ENCODE peak calls at places on chromosomes 4 and X, in four cellular contexts. Q is right lobe of liver, V is sigmoid colon, K is A549. N is an unnamed sample.

GRCh38 chr4:16759781-16760459 is 138.5 kb downstream of the LDB2 start:
- DNase-seq in Q (no peak), K (no peak), V (no peak), N (no peak)

GRCh38 chr4:77818077-77818666 is 996 bp downstream of the CNOT6L start:
- DNase-seq in V (peak; percentile 88), K (peak; percentile 83), Q (peak; percentile 79), N (no peak)

GRCh38 chrX:17441965-17442364 is 67.0 kb downstream of the NHS start:
- DNase-seq in V (no peak), K (no peak), Q (no peak), N (no peak)

GRCh38 chrX:73916931-73917657 is 354.1 kb downstream of the CHIC1 start:
- DNase-seq in Q (no peak), K (peak; percentile 77), V (no peak), N (no peak)

GRCh38 chrX:132216806-132217202 is 2.4 kb downstream of the RAP2C start:
- DNase-seq in V (no peak), Q (no peak), K (peak; percentile 6), N (no peak)

GRCh38 chr4:100982345-100982744 is 365.0 kb downstream of the PPP3CA start:
- DNase-seq in V (no peak), Q (no peak), K (no peak), N (no peak)

GRCh38 chr4:174549696-174550095 is 27.4 kb upstream of the HPGD start:
- DNase-seq in V (no peak), K (no peak), Q (no peak), N (no peak)

GRCh38 chrX:9466115-9466495 is 1.2 kb downstream of the TBL1X start:
- DNase-seq in K (peak; percentile 32), Q (peak; percentile 78), V (peak; percentile 88), N (no peak)

GRCh38 chr4:17958185-17958584 is 63.4 kb downstream of the LCORL start:
- DNase-seq in K (no peak), Q (no peak), V (no peak), N (no peak)

DNA sequence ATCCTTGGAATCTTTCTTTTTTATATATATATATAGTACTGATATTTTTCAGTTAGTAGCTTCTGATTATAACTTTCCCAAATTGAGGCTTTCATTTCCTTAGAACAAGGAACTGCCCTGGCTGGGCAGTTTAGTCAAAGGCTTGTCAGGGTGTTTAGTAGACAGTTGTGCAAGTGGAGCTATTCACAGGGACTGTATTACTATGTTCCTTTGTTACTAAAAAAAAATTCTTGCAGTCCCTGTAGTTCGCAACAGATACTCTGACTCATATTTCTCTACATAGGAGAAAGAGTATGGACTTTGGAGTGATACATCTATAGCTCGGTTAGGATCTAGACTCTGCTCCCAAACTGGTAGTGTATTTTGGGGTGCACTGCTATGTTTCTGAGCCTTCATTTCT is 20.8 kb downstream of the USO1 start:
- DNase-seq in V (no peak), Q (no peak), K (peak; percentile 18), N (no peak)
- TF ChIP-seq POLR2A in V (no peak), Q (no peak), K (no peak), N (no peak)

GRCh38 chrX:124440674-124441073 is 94.3 kb downstream of the SH2D1A start:
- DNase-seq in Q (no peak), K (no peak), V (no peak), N (no peak)
- TF ChIP-seq POLR2A in Q (no peak), K (no peak), V (no peak), N (no peak)

GRCh38 chr4:176569301-176569700 is 223.4 kb downstream of the VEGFC start:
- DNase-seq in Q (no peak), V (no peak), K (peak; percentile 47), N (no peak)

GRCh38 chr4:176565044-176565443 is 227.7 kb downstream of the VEGFC start:
- DNase-seq in Q (no peak), K (peak; percentile 14), V (no peak), N (no peak)

GRCh38 chr4:176561368-176561767 is 231.4 kb downstream of the VEGFC start:
- DNase-seq in V (no peak), Q (no peak), K (no peak), N (no peak)

GRCh38 chr4:176563591-176563990 is 229.1 kb downstream of the VEGFC start:
- DNase-seq in Q (no peak), K (peak; percentile 80), V (no peak), N (no peak)

DNA sequence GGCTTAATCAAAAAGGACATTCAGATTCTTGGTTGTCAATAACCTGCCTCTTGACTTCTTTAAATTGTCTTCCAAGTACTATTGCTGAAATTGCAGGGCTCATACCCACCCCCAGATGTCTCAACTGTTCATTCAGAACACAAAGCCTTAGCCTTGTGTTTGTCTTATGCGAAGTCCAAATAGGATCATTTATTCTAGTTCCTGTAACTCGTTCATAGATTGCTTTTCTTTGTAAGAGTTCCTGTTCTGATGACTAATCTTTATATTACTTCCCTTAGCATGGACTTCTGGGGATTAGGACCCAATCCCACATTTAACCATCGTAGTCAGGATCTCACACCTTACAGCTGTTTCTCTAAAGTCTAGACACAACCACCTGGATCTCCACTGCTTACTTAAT is 226.0 kb downstream of the VEGFC start:
- DNase-seq in Q (no peak), K (peak; percentile 25), V (no peak), N (no peak)
- TF ChIP-seq POLR2A in Q (no peak), K (no peak), V (no peak), N (no peak)

GRCh38 chrX:79366888-79367749 is at the start of gene ITM2A:
- DNase-seq in K (no peak), Q (peak; percentile 51), V (peak; percentile 61), N (peak; percentile 84)
- TF ChIP-seq POLR2A in K (no peak), Q (no peak), V (no peak), N (no peak)

DNA sequence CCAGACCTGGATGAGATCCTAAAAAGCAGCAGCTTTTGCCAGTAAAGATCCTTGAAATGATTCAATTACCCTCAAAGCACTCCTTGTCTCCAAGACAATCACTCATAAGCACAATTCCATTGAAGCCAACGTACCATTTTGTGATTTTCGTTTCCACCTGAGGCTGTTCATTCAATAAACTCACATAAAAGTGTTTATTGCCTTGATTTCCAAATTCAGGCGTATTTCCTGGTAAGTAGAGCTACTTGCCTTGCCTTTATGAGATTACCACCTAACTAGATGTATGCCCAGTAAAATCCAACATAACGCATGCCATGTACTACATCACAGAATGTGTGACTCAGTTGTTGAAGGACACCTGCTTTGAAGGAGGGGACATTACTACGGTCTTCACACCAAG is 5.3 kb downstream of the F11 start:
- DNase-seq in V (no peak), K (no peak), Q (no peak), N (no peak)
- TF ChIP-seq POLR2A in V (no peak), K (no peak), Q (no peak), N (no peak)

GRCh38 chrX:48801281-48802088 is at the start of gene HDAC6:
- DNase-seq in V (peak; percentile 99), K (peak; percentile 99), Q (peak; percentile 98), N (peak; percentile 98)
- TF ChIP-seq POLR2A in V (peak; percentile 30), K (peak; percentile 39), Q (no peak), N (no peak)

GRCh38 chr4:26589699-26590098 is 5.8 kb downstream of the TBC1D19 start:
- DNase-seq in Q (no peak), V (no peak), K (no peak), N (no peak)

GRCh38 chr4:26579169-26579568 is 4.7 kb upstream of the TBC1D19 start:
- DNase-seq in V (no peak), K (no peak), Q (no peak), N (no peak)

GRCh38 chr4:26584725-26585124 is 841 bp downstream of the TBC1D19 start:
- DNase-seq in Q (no peak), V (no peak), K (no peak), N (no peak)

GRCh38 chr4:26583538-26583864 is 383 bp upstream of the TBC1D19 start:
- DNase-seq in Q (no peak), K (no peak), V (no peak), N (no peak)

DNA sequence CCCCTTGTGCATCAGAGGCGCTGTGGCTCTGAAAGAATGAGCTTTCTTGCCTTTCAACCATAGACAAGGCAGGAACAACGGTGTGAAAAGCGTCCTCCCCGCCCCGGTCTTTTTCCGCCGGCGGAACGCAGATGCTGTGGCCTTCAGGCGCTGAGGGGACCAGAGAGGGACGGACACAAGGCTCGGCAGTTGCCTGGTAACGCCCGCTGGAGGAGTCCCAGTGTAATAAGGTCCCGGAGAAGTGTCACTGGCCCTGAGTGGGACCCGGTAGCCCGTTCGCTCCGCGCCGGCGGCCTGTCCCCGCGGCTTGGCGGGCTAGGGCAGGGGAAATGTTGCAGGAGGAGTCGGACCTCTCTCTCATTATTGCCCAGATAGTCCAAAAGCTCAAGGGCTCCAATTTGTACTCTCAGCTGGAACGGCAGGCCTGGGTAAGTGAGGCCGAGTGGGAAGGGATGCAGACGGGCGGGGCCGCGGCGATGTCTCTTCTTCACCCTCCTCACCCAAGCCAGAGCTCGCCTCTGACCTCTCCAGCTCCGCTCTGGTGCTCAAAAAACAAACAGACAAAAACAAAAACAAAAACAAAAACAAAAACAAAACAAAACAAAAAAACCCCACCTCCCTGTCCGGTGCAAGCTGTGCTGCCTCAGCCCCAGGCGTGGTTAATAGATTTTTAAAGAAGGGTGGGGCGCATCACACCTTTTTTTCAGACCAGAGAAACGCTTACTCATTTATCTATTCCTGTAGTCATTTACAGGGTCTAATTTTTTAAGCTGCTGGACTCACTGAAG is at the start of gene TBC1D19:
- DNase-seq in K (peak; percentile 88), V (peak; percentile 95), Q (peak; percentile 90), N (peak; percentile 88)
- TF ChIP-seq POLR2A in K (no peak), V (no peak), Q (peak; percentile 39), N (no peak)

DNA sequence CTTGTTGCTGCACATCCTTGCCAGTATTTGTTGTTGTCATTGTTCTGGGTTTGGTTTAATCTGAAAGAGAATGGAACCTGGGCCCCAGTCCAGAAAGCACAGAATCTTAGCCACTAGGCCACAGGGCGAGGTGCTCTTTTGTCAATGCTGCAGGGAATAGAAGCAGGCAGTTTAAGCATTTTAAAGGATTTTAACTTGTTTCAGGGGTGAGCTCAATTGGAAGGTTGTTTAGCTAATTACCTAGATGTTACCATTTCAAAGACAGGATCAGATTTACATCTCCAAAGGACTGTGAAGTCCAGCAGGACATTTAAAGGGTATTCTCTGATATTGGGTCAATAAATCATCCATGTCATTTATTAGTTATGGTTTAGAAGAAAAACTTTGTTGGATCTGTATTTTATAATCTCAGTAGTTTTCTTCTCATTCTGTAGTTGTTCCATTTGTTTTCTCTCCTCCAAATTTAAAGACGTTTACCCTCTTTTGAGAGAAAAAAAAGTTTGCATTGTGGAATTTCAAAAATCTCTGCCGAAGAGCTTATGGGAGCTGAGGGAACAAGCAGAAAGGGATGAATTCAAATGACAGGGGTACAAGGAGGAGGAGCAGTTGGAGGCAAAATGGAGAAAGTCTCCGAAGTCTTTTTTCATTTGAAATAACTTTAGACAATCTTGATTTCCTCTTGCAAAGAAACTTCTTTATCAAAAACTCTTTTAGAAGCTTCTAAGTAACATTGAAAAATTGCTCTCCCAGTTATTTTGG is 57.5 kb upstream of the FAM47C start:
- DNase-seq in K (no peak), V (no peak), Q (no peak), N (no peak)
- TF ChIP-seq POLR2A in K (no peak), V (no peak), Q (no peak), N (no peak)

N was measured in vagina.